ENCODE peak calls at places on chromosomes 12 and 14, in seven cellular contexts. One of them, this sample, is unnamed.
A peak's percentile ranks its signal among the peaks of the same experiment; 100 is the strongest.

GRCh38 chr14:54207075-54207474 is 189.7 kb upstream of the CDKN3 start:
- DNase-seq in neuronal stem cell: no peak
- DNase-seq in mesenchymal stem cell: peak; percentile 30
- DNase-seq in IMR-90: peak; percentile 42
- DNase-seq in mesendoderm: no peak
- DNase-seq in H1: no peak
- DNase-seq in trophoblast cell: no peak
- DNase-seq in this sample: no peak

GRCh38 chr14:92135269-92135668 is 13.5 kb downstream of the CPSF2 start:
- DNase-seq in H1: no peak
- DNase-seq in trophoblast cell: peak; percentile 39
- DNase-seq in IMR-90: peak; percentile 59
- DNase-seq in mesenchymal stem cell: peak; percentile 58
- DNase-seq in neuronal stem cell: no peak
- DNase-seq in mesendoderm: peak; percentile 14
- DNase-seq in this sample: no peak

GRCh38 chr12:120970310-120970709 is 8.0 kb upstream of the HNF1A start:
- DNase-seq in mesendoderm: no peak
- DNase-seq in mesenchymal stem cell: no peak
- DNase-seq in neuronal stem cell: no peak
- DNase-seq in H1: no peak
- DNase-seq in trophoblast cell: no peak
- DNase-seq in IMR-90: no peak
- DNase-seq in this sample: no peak

GRCh38 chr12:50564240-50564947 is 59.6 kb downstream of the DIP2B start:
- DNase-seq in mesendoderm: no peak
- DNase-seq in mesenchymal stem cell: no peak
- DNase-seq in IMR-90: no peak
- DNase-seq in neuronal stem cell: no peak
- DNase-seq in trophoblast cell: no peak
- DNase-seq in H1: no peak
- DNase-seq in this sample: no peak

GRCh38 chr12:107884769-107885694 is 110.5 kb downstream of the ASCL4 start:
- DNase-seq in trophoblast cell: peak; percentile 61
- DNase-seq in mesendoderm: peak; percentile 69
- DNase-seq in neuronal stem cell: peak; percentile 65
- DNase-seq in mesenchymal stem cell: peak; percentile 49
- DNase-seq in H1: peak; percentile 63
- DNase-seq in IMR-90: peak; percentile 49
- DNase-seq in this sample: peak; percentile 76

GRCh38 chr12:117334098-117334497 is 27.3 kb downstream of the NOS1 start:
- DNase-seq in H1: no peak
- DNase-seq in mesendoderm: no peak
- DNase-seq in neuronal stem cell: no peak
- DNase-seq in IMR-90: no peak
- DNase-seq in trophoblast cell: no peak
- DNase-seq in mesenchymal stem cell: no peak
- DNase-seq in this sample: no peak

GRCh38 chr12:68334136-68334535 is 2.0 kb upstream of the MDM1 start:
- DNase-seq in mesenchymal stem cell: no peak
- DNase-seq in IMR-90: no peak
- DNase-seq in H1: no peak
- DNase-seq in neuronal stem cell: no peak
- DNase-seq in mesendoderm: peak; percentile 43
- DNase-seq in trophoblast cell: no peak
- DNase-seq in this sample: peak; percentile 51

GRCh38 chr12:6205144-6205539 is 4.9 kb downstream of the CD9 start:
- DNase-seq in trophoblast cell: no peak
- DNase-seq in neuronal stem cell: no peak
- DNase-seq in H1: peak; percentile 65
- DNase-seq in mesenchymal stem cell: no peak
- DNase-seq in IMR-90: no peak
- DNase-seq in mesendoderm: peak; percentile 84
- DNase-seq in this sample: peak; percentile 91

GRCh38 chr12:6426882-6427671 is 17.7 kb upstream of the CD27 start:
- DNase-seq in mesendoderm: no peak
- DNase-seq in trophoblast cell: no peak
- DNase-seq in mesenchymal stem cell: no peak
- DNase-seq in H1: no peak
- DNase-seq in neuronal stem cell: no peak
- DNase-seq in IMR-90: no peak
- DNase-seq in this sample: no peak

GRCh38 chr12:65990592-65990991 is 140.0 kb downstream of the LLPH start:
- DNase-seq in trophoblast cell: no peak
- DNase-seq in mesendoderm: no peak
- DNase-seq in neuronal stem cell: no peak
- DNase-seq in H1: no peak
- DNase-seq in IMR-90: no peak
- DNase-seq in mesenchymal stem cell: no peak
- DNase-seq in this sample: no peak

GRCh38 chr14:90740081-90740480 is 76.1 kb downstream of the TTC7B start:
- DNase-seq in mesendoderm: no peak
- DNase-seq in mesenchymal stem cell: no peak
- DNase-seq in trophoblast cell: no peak
- DNase-seq in H1: no peak
- DNase-seq in neuronal stem cell: no peak
- DNase-seq in IMR-90: no peak
- DNase-seq in this sample: no peak

DNA sequence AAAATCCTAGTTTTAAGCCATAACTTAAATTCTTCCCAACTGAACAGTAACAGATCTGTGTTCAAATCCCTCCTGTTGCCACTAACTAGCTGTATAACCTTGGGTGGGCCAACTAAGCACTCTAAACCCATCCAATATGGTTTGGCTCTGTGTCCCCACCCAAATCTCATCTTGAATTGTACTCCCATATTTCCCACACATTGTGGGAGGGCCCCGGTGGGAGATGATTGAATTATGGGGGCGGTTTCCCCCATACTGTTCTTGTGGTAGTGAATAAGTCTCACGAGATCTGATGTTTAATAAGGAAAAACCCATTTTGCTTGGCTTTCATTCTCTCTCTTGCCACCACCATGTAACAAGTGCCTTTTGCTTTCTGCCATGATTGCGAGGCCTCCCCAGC is 1.2 kb upstream of the KRT4 start:
- DNase-seq in neuronal stem cell: no peak
- DNase-seq in H1: no peak
- DNase-seq in mesendoderm: no peak
- DNase-seq in IMR-90: no peak
- DNase-seq in trophoblast cell: no peak
- DNase-seq in mesenchymal stem cell: no peak
- DNase-seq in this sample: no peak
- H2BK5ac ChIP-seq in neuronal stem cell: no peak overlapping the region
- H2BK5ac ChIP-seq in H1: no peak overlapping the region
- H2BK5ac ChIP-seq in mesendoderm: no peak overlapping the region
- H2BK5ac ChIP-seq in IMR-90: no peak overlapping the region
- H2BK5ac ChIP-seq in trophoblast cell: no peak overlapping the region
- H2BK5ac ChIP-seq in mesenchymal stem cell: no peak overlapping the region
- H2BK5ac ChIP-seq in this sample: no peak overlapping the region

GRCh38 chr12:3921142-3921520 is 47.9 kb upstream of the PARP11 start:
- DNase-seq in mesendoderm: no peak
- DNase-seq in trophoblast cell: no peak
- DNase-seq in mesenchymal stem cell: no peak
- DNase-seq in IMR-90: no peak
- DNase-seq in neuronal stem cell: no peak
- DNase-seq in H1: no peak
- DNase-seq in this sample: no peak
- H2BK5ac ChIP-seq in mesendoderm: no peak overlapping the region
- H2BK5ac ChIP-seq in trophoblast cell: no peak overlapping the region
- H2BK5ac ChIP-seq in mesenchymal stem cell: no peak overlapping the region
- H2BK5ac ChIP-seq in IMR-90: no peak overlapping the region
- H2BK5ac ChIP-seq in neuronal stem cell: no peak overlapping the region
- H2BK5ac ChIP-seq in H1: no peak overlapping the region
- H2BK5ac ChIP-seq in this sample: no peak overlapping the region

DNA sequence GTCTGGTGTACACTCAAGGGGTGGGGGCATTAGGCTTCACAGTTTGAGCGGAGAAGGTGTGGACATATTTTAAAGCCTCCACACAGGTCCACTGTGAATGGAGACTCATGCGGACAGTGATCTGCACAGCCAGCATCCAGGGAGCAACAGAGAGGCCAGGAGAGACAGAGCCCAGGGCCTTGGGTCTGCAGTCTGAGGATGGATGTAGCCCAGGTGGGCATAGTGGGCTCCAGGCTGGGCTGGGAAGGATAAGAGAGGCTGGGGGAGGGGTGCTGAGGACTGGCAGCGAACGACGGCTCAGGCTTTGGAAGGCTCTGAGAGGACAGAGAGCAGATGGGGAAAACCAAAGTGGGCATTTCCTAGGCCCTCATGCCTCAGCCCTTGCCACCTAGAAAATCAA is 128.8 kb downstream of the PAPOLA start:
- DNase-seq in IMR-90: no peak
- DNase-seq in mesendoderm: no peak
- DNase-seq in neuronal stem cell: no peak
- DNase-seq in H1: peak; percentile 16
- DNase-seq in trophoblast cell: no peak
- DNase-seq in mesenchymal stem cell: no peak
- DNase-seq in this sample: peak; percentile 15
- H2BK5ac ChIP-seq in IMR-90: no peak overlapping the region
- H2BK5ac ChIP-seq in mesendoderm: no peak overlapping the region
- H2BK5ac ChIP-seq in neuronal stem cell: no peak overlapping the region
- H2BK5ac ChIP-seq in H1: no peak overlapping the region
- H2BK5ac ChIP-seq in trophoblast cell: no peak overlapping the region
- H2BK5ac ChIP-seq in mesenchymal stem cell: no peak overlapping the region
- H2BK5ac ChIP-seq in this sample: no peak overlapping the region

GRCh38 chr14:64766430-64767151 is 62.4 kb downstream of the PLEKHG3 start:
- DNase-seq in trophoblast cell: no peak
- DNase-seq in mesendoderm: peak; percentile 68
- DNase-seq in neuronal stem cell: no peak
- DNase-seq in IMR-90: no peak
- DNase-seq in H1: no peak
- DNase-seq in mesenchymal stem cell: no peak
- DNase-seq in this sample: peak; percentile 81
- H2BK5ac ChIP-seq in trophoblast cell: no peak overlapping the region
- H2BK5ac ChIP-seq in mesendoderm: no peak overlapping the region
- H2BK5ac ChIP-seq in neuronal stem cell: no peak overlapping the region
- H2BK5ac ChIP-seq in IMR-90: no peak overlapping the region
- H2BK5ac ChIP-seq in H1: peak overlapping the region; percentile 78
- H2BK5ac ChIP-seq in mesenchymal stem cell: no peak overlapping the region
- H2BK5ac ChIP-seq in this sample: no peak overlapping the region

GRCh38 chr12:59827767-59828166 is 231.9 kb downstream of the SLC16A7 start:
- DNase-seq in H1: no peak
- DNase-seq in mesenchymal stem cell: no peak
- DNase-seq in trophoblast cell: no peak
- DNase-seq in mesendoderm: no peak
- DNase-seq in IMR-90: no peak
- DNase-seq in neuronal stem cell: no peak
- DNase-seq in this sample: no peak
- H2BK5ac ChIP-seq in H1: no peak overlapping the region
- H2BK5ac ChIP-seq in mesenchymal stem cell: no peak overlapping the region
- H2BK5ac ChIP-seq in trophoblast cell: no peak overlapping the region
- H2BK5ac ChIP-seq in mesendoderm: no peak overlapping the region
- H2BK5ac ChIP-seq in IMR-90: no peak overlapping the region
- H2BK5ac ChIP-seq in neuronal stem cell: no peak overlapping the region
- H2BK5ac ChIP-seq in this sample: no peak overlapping the region